ENCODE peak calls at places on chromosome 5, in six cellular contexts. C is HCT116, W is K562, N is GM12878, T is HepG2, P is H1. E is an unnamed sample.

GRCh38 chr5:54969856-54970828 is 15.3 kb downstream of the ESM1 start:
- DNase-seq in C (no peak), W (no peak), N (no peak), T (no peak), P (no peak), E (no peak)

GRCh38 chr5:132474131-132474723 is 16.3 kb downstream of the IRF1 start:
- DNase-seq in C (no peak), W (no peak), N (no peak), T (no peak), P (no peak), E (no peak)

GRCh38 chr5:160463775-160464465 is 42.3 kb downstream of the PTTG1 start:
- DNase-seq in C (no peak), W (no peak), N (no peak), T (peak), P (no peak), E (no peak)

GRCh38 chr5:31626156-31626555 is 12.8 kb upstream of the PDZD2 start:
- DNase-seq in C (no peak), W (no peak), N (no peak), T (no peak), P (no peak), E (no peak)

GRCh38 chr5:133925866-133926488 is 42.4 kb downstream of the C5orf15 start:
- DNase-seq in C (no peak), W (no peak), N (no peak), T (no peak), P (no peak), E (peak)

GRCh38 chr5:55915783-55916182 is 64.6 kb downstream of the IL31RA start:
- DNase-seq in C (no peak), W (no peak), N (no peak), T (no peak), P (no peak), E (no peak)

GRCh38 chr5:134432677-134433359 is 21.1 kb upstream of the CDKN2AIPNL start:
- DNase-seq in C (no peak), W (no peak), N (no peak), T (no peak), P (no peak), E (no peak)

GRCh38 chr5:179055436-179055835 is 4.7 kb upstream of the ZNF354C start:
- DNase-seq in C (no peak), W (no peak), N (no peak), T (no peak), P (no peak), E (no peak)

GRCh38 chr5:36881807-36882206 is 5.2 kb downstream of the NIPBL start:
- DNase-seq in C (no peak), W (no peak), N (no peak), T (no peak), P (no peak), E (no peak)

GRCh38 chr5:74401566-74402320 is 238.8 kb downstream of the ENC1 start:
- DNase-seq in C (no peak), W (no peak), N (no peak), T (no peak), P (no peak), E (no peak)

GRCh38 chr5:94702729-94703128 is 84.3 kb downstream of the SLF1 start:
- DNase-seq in C (no peak), W (no peak), N (peak), T (no peak), P (no peak), E (no peak)

GRCh38 chr5:31531543-31531887 is 378 bp downstream of the DROSHA start:
- DNase-seq in C (no peak), W (peak), N (no peak), T (peak), P (no peak), E (no peak)

GRCh38 chr5:88792144-88792840 is 90.7 kb downstream of the MEF2C start:
- DNase-seq in C (no peak), W (no peak), N (no peak), T (no peak), P (no peak), E (no peak)

GRCh38 chr5:95417971-95418370 is 26.8 kb downstream of the FAM81B start:
- DNase-seq in C (no peak), W (no peak), N (no peak), T (no peak), P (no peak), E (no peak)

GRCh38 chr5:149757186-149757950 is 27.3 kb downstream of the PPARGC1B start:
- DNase-seq in C (no peak), W (no peak), N (no peak), T (no peak), P (no peak), E (no peak)

GRCh38 chr5:175861337-175862130 is 9.8 kb upstream of the CPLX2 start:
- DNase-seq in C (peak), W (no peak), N (no peak), T (peak), P (no peak), E (no peak)

GRCh38 chr5:65730910-65731309 is 8.9 kb downstream of the NLN start:
- DNase-seq in C (no peak), W (no peak), N (no peak), T (no peak), P (no peak), E (no peak)

GRCh38 chr5:143896981-143897380 is 85.0 kb downstream of the HMHB1 start:
- DNase-seq in C (no peak), W (no peak), N (no peak), T (no peak), P (no peak), E (no peak)

GRCh38 chr5:112684121-112684520 is 53.6 kb upstream of the APC start:
- DNase-seq in C (no peak), W (no peak), N (peak), T (no peak), P (no peak), E (no peak)

GRCh38 chr5:150209020-150209635 is 19.3 kb downstream of the SLC6A7 start:
- DNase-seq in C (no peak), W (no peak), N (no peak), T (no peak), P (no peak), E (no peak)

GRCh38 chr5:139676406-139676805 is 28.3 kb downstream of the CXXC5 start:
- DNase-seq in C (no peak), W (no peak), N (no peak), T (no peak), P (no peak), E (no peak)

GRCh38 chr5:31993182-31993961 is 180.7 kb downstream of the GOLPH3 start:
- DNase-seq in C (no peak), W (no peak), N (no peak), T (no peak), P (no peak), E (no peak)

GRCh38 chr5:138582959-138583358 is 7.8 kb upstream of the HSPA9 start:
- DNase-seq in C (no peak), W (no peak), N (no peak), T (no peak), P (no peak), E (no peak)

GRCh38 chr5:160685695-160686094 is 166.3 kb downstream of the ATP10B start:
- DNase-seq in C (no peak), W (peak), N (peak), T (peak), P (no peak), E (peak)

GRCh38 chr5:132103969-132104391 is 30.4 kb downstream of the CSF2 start:
- DNase-seq in C (no peak), W (no peak), N (peak), T (no peak), P (no peak), E (no peak)

GRCh38 chr5:142548739-142549275 is 137.1 kb downstream of the FGF1 start:
- DNase-seq in C (peak), W (peak), N (peak), T (peak), P (peak), E (peak)

GRCh38 chr5:173858025-173858674 is 30.0 kb upstream of the CPEB4 start:
- DNase-seq in C (no peak), W (no peak), N (no peak), T (no peak), P (no peak), E (no peak)

GRCh38 chr5:75707911-75708509 is 9.2 kb downstream of the POC5 start:
- DNase-seq in C (no peak), W (no peak), N (no peak), T (no peak), P (no peak), E (no peak)

GRCh38 chr5:109223521-109223920 is 186.3 kb downstream of the PJA2 start:
- DNase-seq in C (no peak), W (no peak), N (no peak), T (no peak), P (no peak), E (no peak)

GRCh38 chr5:8848997-8849585 is 696.8 kb downstream of the SEMA5A start:
- DNase-seq in C (no peak), W (no peak), N (no peak), T (no peak), P (no peak), E (no peak)

GRCh38 chr5:171450423-171451246 is 31.2 kb downstream of the FGF18 start:
- DNase-seq in C (no peak), W (peak), N (no peak), T (no peak), P (no peak), E (no peak)

GRCh38 chr5:58127132-58127485 is 332.8 kb downstream of the PLK2 start:
- DNase-seq in C (no peak), W (no peak), N (no peak), T (no peak), P (no peak), E (no peak)

GRCh38 chr5:95808686-95809413 is 13.7 kb downstream of the GLRX start:
- DNase-seq in C (no peak), W (no peak), N (peak), T (no peak), P (no peak), E (no peak)

GRCh38 chr5:93594591-93595419 is 11.8 kb downstream of the NR2F1 start:
- DNase-seq in C (no peak), W (no peak), N (no peak), T (no peak), P (no peak), E (no peak)

GRCh38 chr5:96966801-96967200 is 30.9 kb downstream of the LNPEP start:
- DNase-seq in C (no peak), W (no peak), N (no peak), T (no peak), P (no peak), E (no peak)

GRCh38 chr5:150309101-150309897 is 6.6 kb upstream of the ARSI start:
- DNase-seq in C (no peak), W (no peak), N (no peak), T (no peak), P (no peak), E (no peak)

GRCh38 chr5:116521173-116521872 is 53.3 kb downstream of the SEMA6A start:
- DNase-seq in C (no peak), W (no peak), N (no peak), T (no peak), P (no peak), E (no peak)

GRCh38 chr5:35780236-35780635 is 76.5 kb upstream of the IL7R start:
- DNase-seq in C (no peak), W (no peak), N (no peak), T (no peak), P (no peak), E (no peak)

GRCh38 chr5:36569456-36569855 is 37.0 kb upstream of the SLC1A3 start:
- DNase-seq in C (no peak), W (no peak), N (no peak), T (no peak), P (no peak), E (no peak)

GRCh38 chr5:42912184-42912766 is 100.6 kb upstream of the SELENOP start:
- DNase-seq in C (peak), W (peak), N (no peak), T (peak), P (no peak), E (no peak)

GRCh38 chr5:136006164-136006563 is 22.6 kb upstream of the TGFBI start:
- DNase-seq in C (no peak), W (no peak), N (no peak), T (no peak), P (no peak), E (no peak)

GRCh38 chr5:136007271-136007670 is 21.5 kb upstream of the TGFBI start:
- DNase-seq in C (no peak), W (no peak), N (no peak), T (peak), P (no peak), E (no peak)

GRCh38 chr5:136005371-136005770 is 23.4 kb upstream of the TGFBI start:
- DNase-seq in C (no peak), W (no peak), N (no peak), T (no peak), P (no peak), E (no peak)

GRCh38 chr5:136006767-136007251 is 22.0 kb upstream of the TGFBI start:
- DNase-seq in C (peak), W (no peak), N (no peak), T (no peak), P (no peak), E (no peak)

DNA sequence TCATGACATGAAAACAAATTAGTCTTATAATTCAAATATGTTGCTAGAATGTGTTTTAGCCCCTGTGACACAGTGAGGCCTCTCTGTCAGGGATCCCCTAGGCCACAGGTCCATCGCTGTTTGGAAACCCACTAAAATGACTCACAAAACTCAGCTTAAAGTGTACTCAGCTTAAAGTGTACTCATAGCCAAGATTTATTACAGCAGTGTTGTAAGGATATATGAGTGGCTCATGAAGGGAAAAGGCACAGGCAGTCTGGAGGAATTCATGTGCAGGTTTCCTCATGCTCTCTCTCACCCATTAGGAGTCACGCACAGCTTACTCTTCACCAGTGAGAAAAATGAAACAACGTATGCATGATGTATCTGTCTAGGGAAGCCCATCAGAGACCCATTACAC is 24.4 kb upstream of the TGFBI start:
- DNase-seq in C (no peak), W (no peak), N (no peak), T (no peak), P (no peak), E (no peak)
- TF ChIP-seq YY1 in C (no peak), W (no peak), N (no peak), T (no peak), P (no peak), E (no peak)

GRCh38 chr5:81851481-81852178 is 100.7 kb upstream of the SSBP2 start:
- DNase-seq in C (peak), W (peak), N (peak), T (peak), P (peak), E (peak)
- H3K4me3 ChIP-seq in C (peak), W (peak), N (peak), T (peak), P (peak), E (peak)

GRCh38 chr5:102649731-102650130 is 105.4 kb upstream of the PAM start:
- DNase-seq in C (no peak), W (no peak), N (no peak), T (no peak), P (no peak), E (no peak)

GRCh38 chr5:102654559-102655354 is 100.3 kb upstream of the PAM start:
- DNase-seq in C (no peak), W (no peak), N (no peak), T (no peak), P (no peak), E (no peak)

GRCh38 chr5:102651466-102651865 is 103.6 kb upstream of the PAM start:
- DNase-seq in C (no peak), W (no peak), N (no peak), T (no peak), P (no peak), E (no peak)
- TF ChIP-seq YY1 in C (no peak), W (no peak), N (no peak), T (no peak), P (no peak), E (no peak)

GRCh38 chr5:172452398-172453205 is 1.7 kb downstream of the SH3PXD2B start:
- DNase-seq in C (peak), W (no peak), N (no peak), T (no peak), P (no peak), E (no peak)
- H3K4me3 ChIP-seq in C (peak), W (no peak), N (no peak), T (peak), P (peak), E (peak)

DNA sequence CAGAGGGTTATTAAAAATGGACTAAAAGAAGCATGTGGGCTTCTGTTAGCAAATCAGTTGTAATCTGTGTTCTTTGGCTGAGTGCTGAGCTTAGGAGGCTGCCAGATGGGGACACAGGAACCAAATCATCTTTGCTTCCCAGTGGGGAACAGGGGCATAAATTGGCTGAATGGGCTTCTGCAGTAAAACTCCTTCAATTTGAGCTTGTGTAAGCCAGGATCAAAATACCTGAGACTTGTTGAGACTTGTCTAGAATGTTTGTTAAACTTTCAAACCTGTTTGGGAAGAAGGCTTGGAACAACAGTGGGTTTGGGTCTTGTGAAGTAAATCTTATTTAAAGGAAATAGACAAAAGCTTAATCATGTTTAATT is 32.2 kb upstream of the TNFAIP8 start:
- DNase-seq in C (no peak), W (no peak), N (no peak), T (no peak), P (no peak), E (no peak)
- TF ChIP-seq YY1 in C (no peak), W (no peak), N (no peak), T (no peak), P (no peak), E (no peak)

GRCh38 chr5:15785636-15786035 is 285.7 kb downstream of the FBXL7 start:
- DNase-seq in C (no peak), W (no peak), N (no peak), T (no peak), P (no peak), E (no peak)
- H3K4me3 ChIP-seq in C (no peak), W (no peak), N (no peak), T (no peak), P (no peak), E (no peak)

E was measured in NT2/D1.